ENCODE peak calls at places on chromosomes 2 and 18, in six cellular contexts. One of them, this sample, is unnamed.

GRCh38 chr2:104028066-104028465 is 825.8 kb upstream of the POU3F3 start:
- DNase-seq in OCI-LY7: no peak
- DNase-seq in type B pancreatic cell: no peak
- DNase-seq in AG09309: no peak
- DNase-seq in IMR-90: no peak
- DNase-seq in endothelial cell: no peak
- DNase-seq in this sample: no peak

GRCh38 chr2:207695293-207695692 is 16.1 kb upstream of the CCNYL1 start:
- DNase-seq in AG09309: no peak
- DNase-seq in endothelial cell: no peak
- DNase-seq in IMR-90: no peak
- DNase-seq in type B pancreatic cell: no peak
- DNase-seq in OCI-LY7: no peak
- DNase-seq in this sample: no peak

GRCh38 chr18:49456794-49457193 is 3.7 kb downstream of the DYM start:
- DNase-seq in IMR-90: peak
- DNase-seq in OCI-LY7: no peak
- DNase-seq in type B pancreatic cell: no peak
- DNase-seq in endothelial cell: no peak
- DNase-seq in AG09309: no peak
- DNase-seq in this sample: no peak

GRCh38 chr2:219252900-219253752 is at the start of gene TUBA4B:
- DNase-seq in type B pancreatic cell: no peak
- DNase-seq in OCI-LY7: peak
- DNase-seq in endothelial cell: peak
- DNase-seq in AG09309: no peak
- DNase-seq in IMR-90: peak
- DNase-seq in this sample: peak

GRCh38 chr2:153163055-153163454 is 315.5 kb downstream of the RPRM start:
- DNase-seq in IMR-90: no peak
- DNase-seq in OCI-LY7: peak
- DNase-seq in type B pancreatic cell: no peak
- DNase-seq in endothelial cell: peak
- DNase-seq in AG09309: no peak
- DNase-seq in this sample: peak

GRCh38 chr2:148982282-148982681 is 56.2 kb upstream of the LYPD6B start:
- DNase-seq in IMR-90: no peak
- DNase-seq in endothelial cell: no peak
- DNase-seq in OCI-LY7: no peak
- DNase-seq in AG09309: no peak
- DNase-seq in type B pancreatic cell: no peak
- DNase-seq in this sample: no peak

GRCh38 chr2:166234112-166234846 is 106.5 kb upstream of the SCN1A start:
- DNase-seq in AG09309: no peak
- DNase-seq in type B pancreatic cell: no peak
- DNase-seq in endothelial cell: no peak
- DNase-seq in IMR-90: peak
- DNase-seq in OCI-LY7: no peak
- DNase-seq in this sample: peak

GRCh38 chr2:241851325-241852115 is 7.2 kb downstream of the PDCD1 start:
- DNase-seq in endothelial cell: no peak
- DNase-seq in IMR-90: no peak
- DNase-seq in AG09309: no peak
- DNase-seq in OCI-LY7: no peak
- DNase-seq in type B pancreatic cell: peak
- DNase-seq in this sample: no peak

GRCh38 chr2:217606296-217606695 is 396.5 kb downstream of the TNS1 start:
- DNase-seq in AG09309: no peak
- DNase-seq in type B pancreatic cell: no peak
- DNase-seq in IMR-90: no peak
- DNase-seq in OCI-LY7: no peak
- DNase-seq in endothelial cell: no peak
- DNase-seq in this sample: no peak

GRCh38 chr18:2883137-2883671 is 36.4 kb downstream of the EMILIN2 start:
- DNase-seq in AG09309: no peak
- DNase-seq in type B pancreatic cell: no peak
- DNase-seq in endothelial cell: no peak
- DNase-seq in OCI-LY7: peak
- DNase-seq in IMR-90: no peak
- DNase-seq in this sample: no peak

GRCh38 chr2:142153601-142154000 is 22.8 kb upstream of the LRP1B start:
- DNase-seq in endothelial cell: no peak
- DNase-seq in OCI-LY7: no peak
- DNase-seq in IMR-90: no peak
- DNase-seq in type B pancreatic cell: no peak
- DNase-seq in AG09309: no peak
- DNase-seq in this sample: no peak

GRCh38 chr2:232265329-232265728 is 113.2 kb upstream of the ALPP start:
- DNase-seq in IMR-90: no peak
- DNase-seq in endothelial cell: no peak
- DNase-seq in type B pancreatic cell: no peak
- DNase-seq in OCI-LY7: no peak
- DNase-seq in AG09309: no peak
- DNase-seq in this sample: no peak

GRCh38 chr2:197705912-197706838 is 1.0 kb downstream of the MARS2 start:
- DNase-seq in IMR-90: peak
- DNase-seq in OCI-LY7: peak
- DNase-seq in type B pancreatic cell: no peak
- DNase-seq in AG09309: no peak
- DNase-seq in endothelial cell: peak
- DNase-seq in this sample: peak

GRCh38 chr2:197706839-197707207 is 1.7 kb downstream of the MARS2 start:
- DNase-seq in IMR-90: no peak
- DNase-seq in endothelial cell: no peak
- DNase-seq in OCI-LY7: no peak
- DNase-seq in type B pancreatic cell: no peak
- DNase-seq in AG09309: no peak
- DNase-seq in this sample: peak

GRCh38 chr2:197704434-197705142 is 581 bp upstream of the MARS2 start:
- DNase-seq in endothelial cell: no peak
- DNase-seq in type B pancreatic cell: no peak
- DNase-seq in AG09309: no peak
- DNase-seq in IMR-90: no peak
- DNase-seq in OCI-LY7: no peak
- DNase-seq in this sample: no peak

GRCh38 chr2:197707316-197708213 is 2.4 kb downstream of the MARS2 start:
- DNase-seq in AG09309: peak
- DNase-seq in IMR-90: peak
- DNase-seq in OCI-LY7: peak
- DNase-seq in type B pancreatic cell: no peak
- DNase-seq in endothelial cell: no peak
- DNase-seq in this sample: peak

DNA sequence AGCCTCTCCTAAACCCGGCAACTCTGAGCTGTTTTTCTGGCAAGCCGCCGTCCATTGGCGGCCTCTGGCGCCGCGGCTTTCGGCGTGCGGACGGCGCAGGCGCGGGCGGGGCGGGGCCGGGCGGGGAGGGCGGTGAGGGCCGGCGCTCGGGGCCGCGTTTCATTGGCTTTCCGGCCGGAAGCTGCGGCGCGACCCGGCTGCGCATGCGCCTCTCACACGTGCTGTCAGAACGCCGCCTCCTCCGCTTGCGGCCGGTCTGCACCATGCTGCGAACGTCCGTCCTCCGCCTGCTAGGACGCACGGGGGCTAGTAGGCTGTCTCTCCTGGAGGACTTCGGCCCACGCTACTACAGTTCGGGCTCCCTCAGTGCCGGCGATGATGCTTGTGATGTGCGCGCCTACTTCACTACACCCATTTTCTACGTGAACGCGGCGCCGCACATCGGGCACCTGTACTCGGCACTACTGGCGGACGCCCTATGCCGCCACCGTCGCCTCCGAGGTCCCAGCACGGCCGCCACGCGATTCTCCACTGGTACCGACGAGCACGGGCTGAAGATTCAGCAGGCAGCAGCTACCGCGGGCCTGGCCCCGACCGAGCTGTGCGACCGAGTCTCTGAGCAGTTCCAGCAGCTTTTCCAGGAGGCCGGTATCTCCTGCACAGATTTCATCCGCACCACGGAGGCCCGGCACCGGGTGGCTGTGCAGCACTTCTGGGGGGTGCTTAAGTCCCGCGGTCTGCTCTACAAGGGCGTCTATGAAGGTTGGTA is at the start of gene MARS2:
- DNase-seq in type B pancreatic cell: peak
- DNase-seq in IMR-90: peak
- DNase-seq in OCI-LY7: peak
- DNase-seq in endothelial cell: peak
- DNase-seq in AG09309: peak
- DNase-seq in this sample: peak
- TF ChIP-seq CTCF in type B pancreatic cell: no peak
- TF ChIP-seq CTCF in IMR-90: no peak
- TF ChIP-seq CTCF in OCI-LY7: no peak
- TF ChIP-seq CTCF in endothelial cell: no peak
- TF ChIP-seq CTCF in AG09309: no peak
- TF ChIP-seq CTCF in this sample: no peak

GRCh38 chr18:21820035-21820810 is 79.6 kb downstream of the MIB1 start:
- DNase-seq in type B pancreatic cell: no peak
- DNase-seq in IMR-90: peak
- DNase-seq in OCI-LY7: peak
- DNase-seq in endothelial cell: no peak
- DNase-seq in AG09309: peak
- DNase-seq in this sample: peak
- TF ChIP-seq CTCF in type B pancreatic cell: peak
- TF ChIP-seq CTCF in IMR-90: peak
- TF ChIP-seq CTCF in OCI-LY7: peak
- TF ChIP-seq CTCF in endothelial cell: peak
- TF ChIP-seq CTCF in AG09309: peak
- TF ChIP-seq CTCF in this sample: peak

GRCh38 chr18:43170586-43170985 is 55.1 kb upstream of the RIT2 start:
- DNase-seq in OCI-LY7: no peak
- DNase-seq in IMR-90: no peak
- DNase-seq in AG09309: no peak
- DNase-seq in endothelial cell: no peak
- DNase-seq in type B pancreatic cell: no peak
- DNase-seq in this sample: no peak
- TF ChIP-seq CTCF in OCI-LY7: no peak
- TF ChIP-seq CTCF in IMR-90: no peak
- TF ChIP-seq CTCF in AG09309: no peak
- TF ChIP-seq CTCF in endothelial cell: no peak
- TF ChIP-seq CTCF in type B pancreatic cell: no peak
- TF ChIP-seq CTCF in this sample: no peak

GRCh38 chr2:210562136-210563080 is 6.0 kb downstream of the CPS1 start:
- DNase-seq in endothelial cell: no peak
- DNase-seq in type B pancreatic cell: no peak
- DNase-seq in AG09309: no peak
- DNase-seq in IMR-90: no peak
- DNase-seq in OCI-LY7: no peak
- DNase-seq in this sample: no peak
- TF ChIP-seq CTCF in endothelial cell: no peak
- TF ChIP-seq CTCF in type B pancreatic cell: no peak
- TF ChIP-seq CTCF in AG09309: no peak
- TF ChIP-seq CTCF in IMR-90: no peak
- TF ChIP-seq CTCF in OCI-LY7: no peak
- TF ChIP-seq CTCF in this sample: no peak

DNA sequence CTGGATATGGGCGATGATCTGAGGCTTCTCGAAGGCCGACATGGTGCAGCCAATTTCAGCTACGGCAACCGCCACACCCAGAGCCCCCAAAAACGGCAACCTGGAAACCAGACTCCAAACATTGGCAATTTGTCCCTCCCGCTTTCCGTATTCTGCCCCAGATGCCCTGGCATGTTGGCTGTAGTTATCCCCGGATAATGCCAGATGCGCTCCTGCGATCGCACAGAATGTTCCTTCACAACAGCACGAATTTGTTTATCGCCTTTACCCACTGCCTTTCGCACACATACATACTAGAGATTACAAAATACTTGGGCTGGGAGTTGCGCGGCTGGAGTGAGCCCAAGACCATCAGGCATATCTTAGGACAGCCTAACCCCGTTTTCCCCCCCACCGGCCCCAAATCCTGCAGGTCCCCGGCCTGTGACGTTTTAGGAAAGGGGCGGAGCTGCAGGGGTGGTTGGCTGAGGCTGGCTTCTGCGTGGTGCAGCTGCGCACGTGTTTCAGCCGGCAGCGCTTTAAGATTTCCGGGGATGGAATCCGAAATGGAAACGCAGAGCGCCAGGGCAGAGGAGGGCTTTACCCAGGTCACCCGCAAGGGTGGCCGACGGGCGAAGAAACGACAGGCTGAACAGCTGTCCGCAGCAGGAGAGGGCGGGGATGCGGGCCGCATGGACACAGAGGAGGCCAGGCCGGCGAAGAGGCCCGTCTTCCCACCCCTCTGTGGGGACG is at the start of gene PNO1:
- DNase-seq in endothelial cell: peak
- DNase-seq in IMR-90: peak
- DNase-seq in OCI-LY7: peak
- DNase-seq in type B pancreatic cell: peak
- DNase-seq in AG09309: peak
- DNase-seq in this sample: peak
- TF ChIP-seq CTCF in endothelial cell: no peak
- TF ChIP-seq CTCF in IMR-90: no peak
- TF ChIP-seq CTCF in OCI-LY7: no peak
- TF ChIP-seq CTCF in type B pancreatic cell: peak
- TF ChIP-seq CTCF in AG09309: no peak
- TF ChIP-seq CTCF in this sample: no peak

DNA sequence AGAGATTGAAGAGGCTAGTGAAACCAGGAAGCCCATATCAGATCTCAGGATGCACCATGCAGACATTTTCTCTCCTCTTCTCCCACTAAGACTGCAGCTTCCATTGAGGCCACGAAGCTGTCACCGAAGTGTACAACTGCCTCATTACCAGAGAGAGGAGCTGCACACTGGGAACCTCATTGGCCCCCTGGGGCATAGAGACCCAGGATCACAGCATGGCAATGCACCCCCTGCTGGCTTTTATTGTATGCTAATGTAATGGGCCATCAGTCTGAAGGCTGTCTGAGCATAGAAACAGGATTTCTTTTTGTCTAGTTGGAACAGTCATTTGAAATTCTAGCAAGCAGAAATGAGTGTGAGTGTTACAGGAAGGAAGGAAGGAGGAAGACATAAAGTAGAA is 861.6 kb upstream of the CELF4 start:
- DNase-seq in endothelial cell: no peak
- DNase-seq in OCI-LY7: no peak
- DNase-seq in IMR-90: no peak
- DNase-seq in AG09309: no peak
- DNase-seq in type B pancreatic cell: no peak
- DNase-seq in this sample: no peak
- TF ChIP-seq CTCF in endothelial cell: no peak
- TF ChIP-seq CTCF in OCI-LY7: peak
- TF ChIP-seq CTCF in IMR-90: no peak
- TF ChIP-seq CTCF in AG09309: no peak
- TF ChIP-seq CTCF in type B pancreatic cell: no peak
- TF ChIP-seq CTCF in this sample: no peak